ENCODE peak calls at places on chromosomes 7 and 10, in nine cellular contexts. One of them, this sample, is unnamed.

GRCh38 chr7:25951414-25952276 is 200.4 kb upstream of the NFE2L3 start:
- ATAC-seq in right lobe of liver: peak; percentile 22
- ATAC-seq in heart left ventricle: peak; percentile 56
- ATAC-seq in gastrocnemius medialis: peak; percentile 48
- ATAC-seq in HCT116: no peak
- ATAC-seq in body of pancreas: peak; percentile 10
- ATAC-seq in upper lobe of left lung: no peak
- ATAC-seq in A549: peak; percentile 39
- ATAC-seq in HepG2: peak; percentile 56
- ATAC-seq in this sample: peak; percentile 55

GRCh38 chr7:129767120-129768011 is 155.8 kb downstream of the NRF1 start:
- ATAC-seq in HepG2: no peak
- ATAC-seq in heart left ventricle: no peak
- ATAC-seq in right lobe of liver: no peak
- ATAC-seq in upper lobe of left lung: no peak
- ATAC-seq in body of pancreas: no peak
- ATAC-seq in A549: no peak
- ATAC-seq in HCT116: no peak
- ATAC-seq in gastrocnemius medialis: no peak
- ATAC-seq in this sample: no peak

GRCh38 chr10:132616995-132617780 is 79.6 kb downstream of the INPP5A start:
- ATAC-seq in upper lobe of left lung: peak; percentile 27
- ATAC-seq in gastrocnemius medialis: peak; percentile 58
- ATAC-seq in HepG2: no peak
- ATAC-seq in right lobe of liver: no peak
- ATAC-seq in body of pancreas: no peak
- ATAC-seq in heart left ventricle: peak; percentile 18
- ATAC-seq in A549: no peak
- ATAC-seq in HCT116: no peak
- ATAC-seq in this sample: peak; percentile 8

GRCh38 chr10:17512341-17513001 is 58.1 kb upstream of the ST8SIA6 start:
- ATAC-seq in A549: peak; percentile 98
- ATAC-seq in HepG2: no peak
- ATAC-seq in HCT116: peak; percentile 86
- ATAC-seq in gastrocnemius medialis: no peak
- ATAC-seq in heart left ventricle: peak; percentile 85
- ATAC-seq in right lobe of liver: peak; percentile 38
- ATAC-seq in upper lobe of left lung: peak; percentile 62
- ATAC-seq in body of pancreas: peak; percentile 66
- ATAC-seq in this sample: peak; percentile 41

GRCh38 chr7:104444019-104444418 is 115.6 kb downstream of the LHFPL3 start:
- ATAC-seq in body of pancreas: no peak
- ATAC-seq in heart left ventricle: no peak
- ATAC-seq in gastrocnemius medialis: no peak
- ATAC-seq in HCT116: no peak
- ATAC-seq in right lobe of liver: no peak
- ATAC-seq in A549: no peak
- ATAC-seq in HepG2: no peak
- ATAC-seq in upper lobe of left lung: no peak
- ATAC-seq in this sample: no peak

GRCh38 chr10:2284071-2284470 is 546.7 kb upstream of the ADARB2 start:
- ATAC-seq in HCT116: no peak
- ATAC-seq in upper lobe of left lung: no peak
- ATAC-seq in heart left ventricle: no peak
- ATAC-seq in HepG2: no peak
- ATAC-seq in A549: no peak
- ATAC-seq in right lobe of liver: no peak
- ATAC-seq in gastrocnemius medialis: no peak
- ATAC-seq in body of pancreas: no peak
- ATAC-seq in this sample: no peak

GRCh38 chr10:108249940-108250339 is 1085.4 kb upstream of the SORCS1 start:
- ATAC-seq in HCT116: no peak
- ATAC-seq in body of pancreas: no peak
- ATAC-seq in A549: no peak
- ATAC-seq in right lobe of liver: no peak
- ATAC-seq in gastrocnemius medialis: no peak
- ATAC-seq in HepG2: no peak
- ATAC-seq in heart left ventricle: no peak
- ATAC-seq in upper lobe of left lung: no peak
- ATAC-seq in this sample: no peak

GRCh38 chr10:16381083-16381482 is 55.7 kb upstream of the PTER start:
- ATAC-seq in right lobe of liver: no peak
- ATAC-seq in A549: peak; percentile 98
- ATAC-seq in gastrocnemius medialis: no peak
- ATAC-seq in HCT116: peak; percentile 88
- ATAC-seq in body of pancreas: no peak
- ATAC-seq in upper lobe of left lung: no peak
- ATAC-seq in heart left ventricle: no peak
- ATAC-seq in HepG2: peak; percentile 98
- ATAC-seq in this sample: no peak

DNA sequence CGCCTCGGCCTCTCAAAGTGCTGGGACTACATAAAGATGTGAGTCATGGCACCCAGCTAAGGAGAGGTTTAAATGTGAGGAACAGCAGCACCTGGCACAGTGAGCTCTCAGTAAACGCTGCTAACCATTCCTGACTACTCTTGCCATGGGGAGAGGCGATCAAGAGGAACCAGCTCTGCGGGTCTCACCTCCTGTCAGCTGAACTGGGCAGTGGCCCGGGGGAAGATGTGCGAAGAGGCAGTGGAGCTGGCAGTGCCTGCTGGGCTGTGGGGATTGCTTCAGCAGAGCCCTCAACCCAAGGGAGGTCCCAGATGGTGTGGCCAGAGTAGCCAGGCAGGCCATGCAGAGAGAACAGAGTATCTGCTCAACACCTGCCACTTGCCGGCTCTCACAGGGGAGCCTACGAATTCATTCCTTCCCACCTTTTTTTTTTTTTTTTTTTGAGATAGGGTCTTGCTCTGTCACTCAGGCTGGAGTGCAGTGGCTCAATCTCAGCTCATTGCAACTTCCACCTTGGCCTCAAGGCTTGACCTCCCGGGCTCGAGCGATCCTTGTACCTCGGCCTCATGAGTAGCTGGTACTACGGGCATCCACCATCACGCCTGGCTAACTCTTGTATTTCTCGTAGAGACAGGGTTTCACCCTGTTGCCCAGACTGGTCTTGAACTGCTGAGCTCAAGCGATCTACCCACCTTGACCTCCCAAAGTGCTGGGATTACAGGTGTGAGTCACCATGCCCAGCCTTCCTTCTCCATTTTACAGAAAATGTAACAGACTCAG is 6.8 kb downstream of the POLM start:
- ATAC-seq in HCT116: no peak
- ATAC-seq in A549: no peak
- ATAC-seq in gastrocnemius medialis: no peak
- ATAC-seq in HepG2: no peak
- ATAC-seq in heart left ventricle: no peak
- ATAC-seq in right lobe of liver: no peak
- ATAC-seq in body of pancreas: no peak
- ATAC-seq in upper lobe of left lung: no peak
- ATAC-seq in this sample: no peak
- H3K4me1 ChIP-seq in HCT116: peaks cover 11% of the 10 kb centered on the region
- H3K4me1 ChIP-seq in A549: peaks cover 16% of the 10 kb centered on the region
- H3K4me1 ChIP-seq in gastrocnemius medialis: peaks cover 51% of the 10 kb centered on the region
- H3K4me1 ChIP-seq in HepG2: peaks cover 23% of the 10 kb centered on the region
- H3K4me1 ChIP-seq in heart left ventricle: peaks cover 44% of the 10 kb centered on the region
- H3K4me1 ChIP-seq in right lobe of liver: no peaks in the 10 kb centered on the region
- H3K4me1 ChIP-seq in body of pancreas: peaks cover 20% of the 10 kb centered on the region
- H3K4me1 ChIP-seq in upper lobe of left lung: peaks cover 8% of the 10 kb centered on the region
- H3K4me1 ChIP-seq in this sample: peaks cover 19% of the 10 kb centered on the region

GRCh38 chr7:158733762-158734494 is 29.3 kb upstream of the NCAPG2 start:
- ATAC-seq in HCT116: peak; percentile 54
- ATAC-seq in gastrocnemius medialis: no peak
- ATAC-seq in HepG2: no peak
- ATAC-seq in body of pancreas: no peak
- ATAC-seq in heart left ventricle: no peak
- ATAC-seq in A549: no peak
- ATAC-seq in right lobe of liver: no peak
- ATAC-seq in upper lobe of left lung: no peak
- ATAC-seq in this sample: no peak

GRCh38 chr7:158733220-158733519 is 28.6 kb upstream of the NCAPG2 start:
- ATAC-seq in A549: no peak
- ATAC-seq in body of pancreas: no peak
- ATAC-seq in HCT116: no peak
- ATAC-seq in HepG2: no peak
- ATAC-seq in heart left ventricle: no peak
- ATAC-seq in gastrocnemius medialis: no peak
- ATAC-seq in right lobe of liver: no peak
- ATAC-seq in upper lobe of left lung: no peak
- ATAC-seq in this sample: no peak

GRCh38 chr7:158734861-158735260 is 30.3 kb upstream of the NCAPG2 start:
- ATAC-seq in gastrocnemius medialis: no peak
- ATAC-seq in right lobe of liver: no peak
- ATAC-seq in HCT116: no peak
- ATAC-seq in upper lobe of left lung: no peak
- ATAC-seq in heart left ventricle: no peak
- ATAC-seq in A549: no peak
- ATAC-seq in HepG2: no peak
- ATAC-seq in body of pancreas: no peak
- ATAC-seq in this sample: no peak

GRCh38 chr7:158737064-158737695 is 32.6 kb upstream of the NCAPG2 start:
- ATAC-seq in body of pancreas: no peak
- ATAC-seq in upper lobe of left lung: no peak
- ATAC-seq in A549: no peak
- ATAC-seq in heart left ventricle: no peak
- ATAC-seq in HCT116: no peak
- ATAC-seq in gastrocnemius medialis: no peak
- ATAC-seq in HepG2: no peak
- ATAC-seq in right lobe of liver: no peak
- ATAC-seq in this sample: no peak

DNA sequence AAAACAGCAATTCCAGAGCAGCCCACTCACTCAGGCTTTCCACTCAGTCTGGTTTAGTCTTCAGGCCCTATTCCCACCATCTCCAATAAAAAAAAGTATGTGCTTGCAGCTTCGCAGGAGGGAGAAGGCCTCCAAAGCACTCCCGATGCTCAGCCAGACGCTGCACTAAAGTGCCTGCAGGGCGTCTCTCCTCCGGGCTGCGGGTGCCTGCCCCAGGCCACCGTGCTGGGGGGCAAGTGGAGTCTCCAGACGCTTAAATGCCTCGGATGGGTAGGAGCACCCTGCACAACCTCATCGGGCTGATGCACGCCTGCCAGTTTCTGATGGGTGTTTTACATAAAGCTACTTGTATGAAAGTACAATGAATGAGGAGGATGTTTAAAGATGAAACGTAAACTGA is 31.3 kb upstream of the NCAPG2 start:
- ATAC-seq in upper lobe of left lung: no peak
- ATAC-seq in HCT116: no peak
- ATAC-seq in HepG2: no peak
- ATAC-seq in heart left ventricle: no peak
- ATAC-seq in A549: no peak
- ATAC-seq in right lobe of liver: no peak
- ATAC-seq in body of pancreas: no peak
- ATAC-seq in gastrocnemius medialis: no peak
- ATAC-seq in this sample: no peak
- TF ChIP-seq POLR2A in upper lobe of left lung: no peak
- TF ChIP-seq POLR2A in HCT116: no peak
- TF ChIP-seq POLR2A in HepG2: no peak
- TF ChIP-seq POLR2A in heart left ventricle: no peak
- TF ChIP-seq POLR2A in A549: no peak
- TF ChIP-seq POLR2A in right lobe of liver: no peak
- TF ChIP-seq POLR2A in body of pancreas: no peak
- TF ChIP-seq POLR2A in gastrocnemius medialis: no peak
- TF ChIP-seq POLR2A in this sample: no peak

GRCh38 chr10:110267246-110267645 is 37.5 kb downstream of the SMNDC1 start:
- ATAC-seq in upper lobe of left lung: no peak
- ATAC-seq in heart left ventricle: no peak
- ATAC-seq in HCT116: no peak
- ATAC-seq in body of pancreas: no peak
- ATAC-seq in right lobe of liver: no peak
- ATAC-seq in gastrocnemius medialis: no peak
- ATAC-seq in A549: no peak
- ATAC-seq in HepG2: no peak
- ATAC-seq in this sample: no peak

GRCh38 chr10:110268442-110268841 is 36.3 kb downstream of the SMNDC1 start:
- ATAC-seq in gastrocnemius medialis: no peak
- ATAC-seq in right lobe of liver: peak; percentile 61
- ATAC-seq in HepG2: no peak
- ATAC-seq in heart left ventricle: peak; percentile 74
- ATAC-seq in A549: no peak
- ATAC-seq in upper lobe of left lung: no peak
- ATAC-seq in HCT116: no peak
- ATAC-seq in body of pancreas: peak; percentile 43
- ATAC-seq in this sample: no peak

GRCh38 chr10:110268931-110269640 is 35.6 kb downstream of the SMNDC1 start:
- ATAC-seq in upper lobe of left lung: no peak
- ATAC-seq in HCT116: no peak
- ATAC-seq in HepG2: peak; percentile 64
- ATAC-seq in gastrocnemius medialis: peak; percentile 45
- ATAC-seq in heart left ventricle: peak; percentile 30
- ATAC-seq in A549: no peak
- ATAC-seq in right lobe of liver: no peak
- ATAC-seq in body of pancreas: peak; percentile 58
- ATAC-seq in this sample: no peak

GRCh38 chr10:110263164-110263563 is 41.6 kb downstream of the SMNDC1 start:
- ATAC-seq in gastrocnemius medialis: peak; percentile 78
- ATAC-seq in body of pancreas: no peak
- ATAC-seq in HepG2: no peak
- ATAC-seq in right lobe of liver: no peak
- ATAC-seq in HCT116: no peak
- ATAC-seq in A549: no peak
- ATAC-seq in upper lobe of left lung: no peak
- ATAC-seq in heart left ventricle: peak; percentile 14
- ATAC-seq in this sample: peak; percentile 76

DNA sequence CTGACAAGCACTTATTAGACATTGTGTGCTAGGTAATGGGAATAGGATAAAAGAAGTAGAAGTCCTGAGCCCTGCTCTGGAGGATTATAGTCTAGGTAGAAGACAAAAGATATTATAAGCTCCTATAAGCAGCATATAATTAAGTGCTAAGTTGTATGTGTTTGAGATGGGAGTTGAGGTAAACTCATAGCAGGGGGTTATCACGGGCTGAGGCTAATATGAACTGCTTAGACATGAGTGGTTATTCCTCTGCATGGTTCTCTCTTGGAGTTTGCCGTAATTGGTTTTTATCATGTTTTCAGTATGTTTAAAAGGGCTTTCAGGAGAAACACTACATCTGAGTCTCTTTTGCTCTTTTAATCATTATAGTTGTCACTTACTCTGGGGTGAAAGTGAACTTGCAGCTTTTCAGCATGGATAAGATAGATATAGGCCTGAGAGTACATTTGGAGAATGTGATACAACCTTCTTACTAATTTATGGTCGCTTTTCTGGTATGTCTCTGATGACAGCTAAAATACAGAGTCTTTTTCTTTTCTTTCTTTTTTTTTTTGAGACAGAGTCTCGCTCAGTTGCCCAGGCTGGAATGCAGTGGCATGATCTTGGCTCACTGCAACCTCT is 39.0 kb downstream of the SMNDC1 start:
- ATAC-seq in gastrocnemius medialis: no peak
- ATAC-seq in right lobe of liver: no peak
- ATAC-seq in HepG2: no peak
- ATAC-seq in heart left ventricle: no peak
- ATAC-seq in body of pancreas: no peak
- ATAC-seq in upper lobe of left lung: no peak
- ATAC-seq in A549: no peak
- ATAC-seq in HCT116: no peak
- ATAC-seq in this sample: no peak
- H3K4me1 ChIP-seq in gastrocnemius medialis: peaks cover 58% of the 10 kb centered on the region
- H3K4me1 ChIP-seq in right lobe of liver: no peaks in the 10 kb centered on the region
- H3K4me1 ChIP-seq in HepG2: peaks cover 24% of the 10 kb centered on the region
- H3K4me1 ChIP-seq in heart left ventricle: peaks cover 57% of the 10 kb centered on the region
- H3K4me1 ChIP-seq in body of pancreas: peaks cover 37% of the 10 kb centered on the region
- H3K4me1 ChIP-seq in upper lobe of left lung: peaks cover 27% of the 10 kb centered on the region
- H3K4me1 ChIP-seq in A549: no peaks in the 10 kb centered on the region
- H3K4me1 ChIP-seq in HCT116: no peaks in the 10 kb centered on the region
- H3K4me1 ChIP-seq in this sample: peaks cover 23% of the 10 kb centered on the region

DNA sequence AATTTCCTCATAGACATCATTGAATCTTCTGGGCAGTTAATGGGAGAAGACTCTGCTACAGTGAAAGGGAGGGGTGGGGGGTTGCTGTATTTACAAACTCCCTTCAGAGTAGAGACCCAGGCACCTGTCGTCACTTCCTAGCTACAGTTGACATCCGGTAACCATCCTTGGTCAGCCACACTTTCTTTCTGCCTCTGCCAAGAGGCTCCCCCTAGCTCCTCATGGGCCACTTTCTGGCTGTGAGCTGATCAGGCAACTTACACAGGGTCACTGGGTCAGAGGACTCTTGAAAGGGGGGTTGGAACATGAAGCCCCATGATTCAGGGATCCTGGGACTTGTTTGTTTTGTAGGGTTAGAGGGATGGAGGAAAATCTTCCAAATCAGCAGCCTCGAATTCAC is 1.2 kb downstream of the TECPR1 start:
- ATAC-seq in HepG2: peak; percentile 3
- ATAC-seq in A549: no peak
- ATAC-seq in heart left ventricle: no peak
- ATAC-seq in body of pancreas: no peak
- ATAC-seq in right lobe of liver: no peak
- ATAC-seq in upper lobe of left lung: no peak
- ATAC-seq in gastrocnemius medialis: no peak
- ATAC-seq in HCT116: no peak
- ATAC-seq in this sample: no peak
- TF ChIP-seq POLR2A in HepG2: no peak
- TF ChIP-seq POLR2A in A549: no peak
- TF ChIP-seq POLR2A in heart left ventricle: no peak
- TF ChIP-seq POLR2A in body of pancreas: no peak
- TF ChIP-seq POLR2A in right lobe of liver: no peak
- TF ChIP-seq POLR2A in upper lobe of left lung: no peak
- TF ChIP-seq POLR2A in gastrocnemius medialis: no peak
- TF ChIP-seq POLR2A in HCT116: no peak
- TF ChIP-seq POLR2A in this sample: no peak